ENCODE peak calls at places on chromosome 21, in nine cellular contexts. One of them, this sample, is unnamed.

GRCh38 chr21:34076835-34077234 is 3.5 kb downstream of the MRPS6 start:
- DNase-seq in suprapubic skin: no peak
- DNase-seq in sigmoid colon: no peak
- DNase-seq in SK-N-SH: no peak
- DNase-seq in stomach: no peak
- DNase-seq in A549: no peak
- DNase-seq in transverse colon: no peak
- DNase-seq in upper lobe of left lung: no peak
- DNase-seq in esophagus muscularis mucosa: no peak
- DNase-seq in this sample: no peak

GRCh38 chr21:16193758-16194606 is 464.2 kb downstream of the USP25 start:
- DNase-seq in esophagus muscularis mucosa: no peak
- DNase-seq in upper lobe of left lung: no peak
- DNase-seq in stomach: peak
- DNase-seq in A549: peak
- DNase-seq in sigmoid colon: peak
- DNase-seq in SK-N-SH: no peak
- DNase-seq in transverse colon: peak
- DNase-seq in suprapubic skin: peak
- DNase-seq in this sample: peak

GRCh38 chr21:15775981-15776380 is 46.2 kb downstream of the USP25 start:
- DNase-seq in esophagus muscularis mucosa: no peak
- DNase-seq in upper lobe of left lung: no peak
- DNase-seq in sigmoid colon: no peak
- DNase-seq in suprapubic skin: no peak
- DNase-seq in A549: no peak
- DNase-seq in SK-N-SH: no peak
- DNase-seq in transverse colon: no peak
- DNase-seq in stomach: no peak
- DNase-seq in this sample: no peak

GRCh38 chr21:38531142-38531541 is 32.9 kb upstream of the ERG start:
- DNase-seq in A549: no peak
- DNase-seq in transverse colon: no peak
- DNase-seq in upper lobe of left lung: no peak
- DNase-seq in suprapubic skin: no peak
- DNase-seq in SK-N-SH: no peak
- DNase-seq in esophagus muscularis mucosa: no peak
- DNase-seq in sigmoid colon: no peak
- DNase-seq in stomach: no peak
- DNase-seq in this sample: no peak

GRCh38 chr21:35438643-35439404 is 389.7 kb upstream of the RUNX1 start:
- DNase-seq in esophagus muscularis mucosa: no peak
- DNase-seq in transverse colon: peak
- DNase-seq in suprapubic skin: no peak
- DNase-seq in upper lobe of left lung: no peak
- DNase-seq in stomach: peak
- DNase-seq in SK-N-SH: no peak
- DNase-seq in A549: no peak
- DNase-seq in sigmoid colon: no peak
- DNase-seq in this sample: no peak

GRCh38 chr21:15199414-15199813 is 134.6 kb upstream of the NRIP1 start:
- DNase-seq in SK-N-SH: no peak
- DNase-seq in esophagus muscularis mucosa: no peak
- DNase-seq in transverse colon: no peak
- DNase-seq in suprapubic skin: no peak
- DNase-seq in stomach: no peak
- DNase-seq in A549: no peak
- DNase-seq in sigmoid colon: no peak
- DNase-seq in upper lobe of left lung: no peak
- DNase-seq in this sample: no peak

GRCh38 chr21:19853061-19853460 is 1145.1 kb upstream of the NCAM2 start:
- DNase-seq in stomach: no peak
- DNase-seq in sigmoid colon: no peak
- DNase-seq in transverse colon: no peak
- DNase-seq in esophagus muscularis mucosa: no peak
- DNase-seq in A549: no peak
- DNase-seq in suprapubic skin: no peak
- DNase-seq in SK-N-SH: no peak
- DNase-seq in upper lobe of left lung: peak
- DNase-seq in this sample: no peak

GRCh38 chr21:35578350-35578782 is 482.0 kb downstream of the SETD4 start:
- DNase-seq in stomach: no peak
- DNase-seq in suprapubic skin: no peak
- DNase-seq in transverse colon: no peak
- DNase-seq in upper lobe of left lung: no peak
- DNase-seq in A549: no peak
- DNase-seq in SK-N-SH: no peak
- DNase-seq in sigmoid colon: no peak
- DNase-seq in esophagus muscularis mucosa: no peak
- DNase-seq in this sample: no peak

GRCh38 chr21:28781602-28782274 is 210.9 kb downstream of the LTN1 start:
- DNase-seq in stomach: no peak
- DNase-seq in sigmoid colon: no peak
- DNase-seq in transverse colon: no peak
- DNase-seq in SK-N-SH: peak
- DNase-seq in suprapubic skin: no peak
- DNase-seq in esophagus muscularis mucosa: no peak
- DNase-seq in A549: peak
- DNase-seq in upper lobe of left lung: no peak
- DNase-seq in this sample: no peak

GRCh38 chr21:16476056-16476850 is 746.5 kb downstream of the USP25 start:
- DNase-seq in esophagus muscularis mucosa: no peak
- DNase-seq in sigmoid colon: no peak
- DNase-seq in transverse colon: no peak
- DNase-seq in suprapubic skin: no peak
- DNase-seq in stomach: no peak
- DNase-seq in SK-N-SH: no peak
- DNase-seq in A549: peak
- DNase-seq in upper lobe of left lung: no peak
- DNase-seq in this sample: no peak

GRCh38 chr21:35002879-35003722 is 46.0 kb downstream of the RUNX1 start:
- DNase-seq in SK-N-SH: no peak
- DNase-seq in esophagus muscularis mucosa: no peak
- DNase-seq in suprapubic skin: no peak
- DNase-seq in upper lobe of left lung: no peak
- DNase-seq in A549: no peak
- DNase-seq in sigmoid colon: no peak
- DNase-seq in transverse colon: no peak
- DNase-seq in stomach: no peak
- DNase-seq in this sample: no peak

DNA sequence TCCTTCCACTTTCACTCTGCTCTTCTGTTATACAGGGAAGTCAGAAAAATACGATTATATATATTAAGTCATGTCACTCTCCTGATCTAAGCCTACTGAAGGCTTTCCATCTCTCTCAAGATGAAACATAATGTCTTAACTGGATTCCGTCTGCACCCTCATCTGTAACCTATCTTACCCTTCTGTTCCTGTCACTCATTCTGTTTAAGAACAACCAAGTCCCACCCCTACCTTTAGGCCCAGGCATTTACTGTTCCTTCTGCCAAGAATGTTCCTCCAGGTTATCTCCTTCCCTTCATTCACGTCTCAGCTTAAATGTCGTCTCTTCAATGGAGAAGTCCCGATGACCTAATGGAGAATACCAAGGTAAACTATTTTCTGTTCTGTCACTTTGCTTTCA is 1802.4 kb downstream of the MRPL39 start:
- DNase-seq in SK-N-SH: no peak
- DNase-seq in A549: no peak
- DNase-seq in sigmoid colon: no peak
- DNase-seq in upper lobe of left lung: no peak
- DNase-seq in stomach: no peak
- DNase-seq in transverse colon: no peak
- DNase-seq in esophagus muscularis mucosa: no peak
- DNase-seq in suprapubic skin: no peak
- DNase-seq in this sample: no peak
- TF ChIP-seq EP300 in SK-N-SH: no peak
- TF ChIP-seq EP300 in A549: no peak
- TF ChIP-seq EP300 in sigmoid colon: no peak
- TF ChIP-seq EP300 in upper lobe of left lung: no peak
- TF ChIP-seq EP300 in stomach: no peak
- TF ChIP-seq EP300 in transverse colon: no peak
- TF ChIP-seq EP300 in esophagus muscularis mucosa: no peak
- TF ChIP-seq EP300 in suprapubic skin: no peak
- TF ChIP-seq EP300 in this sample: no peak

GRCh38 chr21:44920694-44921604 is at the start of gene ITGB2:
- DNase-seq in upper lobe of left lung: no peak
- DNase-seq in stomach: peak
- DNase-seq in SK-N-SH: no peak
- DNase-seq in suprapubic skin: no peak
- DNase-seq in esophagus muscularis mucosa: no peak
- DNase-seq in A549: no peak
- DNase-seq in sigmoid colon: no peak
- DNase-seq in transverse colon: peak
- DNase-seq in this sample: no peak

GRCh38 chr21:44919913-44920693 is 596 bp downstream of the ITGB2 start:
- DNase-seq in stomach: no peak
- DNase-seq in sigmoid colon: no peak
- DNase-seq in suprapubic skin: no peak
- DNase-seq in SK-N-SH: no peak
- DNase-seq in esophagus muscularis mucosa: no peak
- DNase-seq in transverse colon: no peak
- DNase-seq in A549: no peak
- DNase-seq in upper lobe of left lung: no peak
- DNase-seq in this sample: no peak

GRCh38 chr21:44919111-44919912 is 1.4 kb downstream of the ITGB2 start:
- DNase-seq in stomach: no peak
- DNase-seq in sigmoid colon: no peak
- DNase-seq in transverse colon: no peak
- DNase-seq in esophagus muscularis mucosa: no peak
- DNase-seq in SK-N-SH: no peak
- DNase-seq in upper lobe of left lung: peak
- DNase-seq in A549: no peak
- DNase-seq in suprapubic skin: no peak
- DNase-seq in this sample: no peak

GRCh38 chr21:44923481-44924084 is 2.9 kb upstream of the ITGB2 start:
- DNase-seq in suprapubic skin: no peak
- DNase-seq in transverse colon: no peak
- DNase-seq in upper lobe of left lung: no peak
- DNase-seq in SK-N-SH: no peak
- DNase-seq in esophagus muscularis mucosa: no peak
- DNase-seq in stomach: no peak
- DNase-seq in sigmoid colon: no peak
- DNase-seq in A549: no peak
- DNase-seq in this sample: no peak

DNA sequence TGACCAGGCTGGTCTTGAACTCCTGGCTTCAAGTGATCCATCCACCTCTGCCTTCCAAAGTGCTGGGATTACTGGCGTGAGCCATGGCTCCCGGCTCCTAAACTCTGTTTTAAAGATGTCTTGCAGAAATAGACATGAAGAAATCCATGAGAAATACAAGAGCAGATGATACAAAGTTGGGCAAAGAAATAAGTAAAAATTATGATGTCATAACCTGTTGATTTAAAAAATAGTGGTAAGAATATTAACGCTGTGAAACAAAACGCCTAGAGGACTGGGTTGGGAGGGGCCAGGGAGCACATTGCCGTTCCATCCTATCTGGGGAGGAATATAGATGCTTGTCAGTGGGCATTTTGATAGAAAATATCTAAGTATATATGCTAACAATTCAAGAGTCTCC is 1.2 kb upstream of the ITGB2 start:
- DNase-seq in suprapubic skin: no peak
- DNase-seq in SK-N-SH: no peak
- DNase-seq in transverse colon: no peak
- DNase-seq in esophagus muscularis mucosa: no peak
- DNase-seq in upper lobe of left lung: no peak
- DNase-seq in sigmoid colon: no peak
- DNase-seq in stomach: no peak
- DNase-seq in A549: no peak
- DNase-seq in this sample: no peak
- H3K27ac ChIP-seq in suprapubic skin: no peak
- H3K27ac ChIP-seq in SK-N-SH: no peak
- H3K27ac ChIP-seq in transverse colon: no peak
- H3K27ac ChIP-seq in esophagus muscularis mucosa: no peak
- H3K27ac ChIP-seq in upper lobe of left lung: no peak
- H3K27ac ChIP-seq in sigmoid colon: no peak
- H3K27ac ChIP-seq in stomach: no peak
- H3K27ac ChIP-seq in A549: peak
- H3K27ac ChIP-seq in this sample: no peak

DNA sequence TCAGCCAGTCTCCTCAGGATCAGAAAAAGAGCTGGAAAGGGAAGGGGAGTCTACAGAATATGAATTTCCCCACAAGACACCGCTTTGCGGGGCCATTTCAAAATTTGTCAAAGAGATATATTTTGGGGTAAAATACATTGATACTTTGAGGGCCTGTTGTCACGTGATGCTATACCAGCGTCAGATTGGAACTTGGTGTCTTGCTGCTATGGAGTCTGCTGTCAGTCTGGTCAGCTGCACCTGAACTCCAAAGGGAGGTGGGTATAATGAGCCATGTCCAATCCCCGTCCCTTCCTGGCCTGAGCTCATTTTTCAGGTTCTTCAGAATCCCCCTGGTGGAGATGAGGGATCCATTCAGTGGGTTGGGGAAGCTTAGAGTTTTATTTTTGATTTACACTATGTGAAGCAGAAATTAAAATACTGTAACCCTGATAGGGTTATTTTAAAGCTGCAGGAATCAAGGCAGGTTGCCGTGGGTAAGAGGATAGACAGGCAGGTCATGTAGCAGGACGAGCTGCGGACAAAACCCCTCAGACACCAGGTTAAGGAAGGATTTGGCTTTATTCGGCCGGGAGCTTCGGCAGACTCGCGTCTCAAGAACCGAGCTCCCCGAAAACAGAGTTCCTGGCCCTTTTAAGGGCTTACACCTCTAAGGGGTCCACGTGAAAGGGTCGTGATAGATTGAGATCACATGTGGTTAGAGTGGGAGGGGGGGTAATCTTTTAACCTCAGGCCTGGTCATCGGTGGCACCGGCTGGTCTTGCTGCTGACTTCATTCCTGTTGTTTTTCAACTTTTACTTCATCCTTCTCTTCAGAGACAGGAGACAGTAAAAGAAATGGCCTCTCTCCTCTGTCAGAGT is 2.2 kb upstream of the POFUT2 start:
- DNase-seq in suprapubic skin: peak
- DNase-seq in stomach: peak
- DNase-seq in upper lobe of left lung: no peak
- DNase-seq in transverse colon: no peak
- DNase-seq in sigmoid colon: no peak
- DNase-seq in esophagus muscularis mucosa: no peak
- DNase-seq in A549: peak
- DNase-seq in SK-N-SH: peak
- DNase-seq in this sample: peak
- TF ChIP-seq CTCF in suprapubic skin: no peak
- TF ChIP-seq CTCF in stomach: no peak
- TF ChIP-seq CTCF in upper lobe of left lung: no peak
- TF ChIP-seq CTCF in transverse colon: no peak
- TF ChIP-seq CTCF in sigmoid colon: no peak
- TF ChIP-seq CTCF in esophagus muscularis mucosa: peak
- TF ChIP-seq CTCF in A549: no peak
- TF ChIP-seq CTCF in SK-N-SH: peak
- TF ChIP-seq CTCF in this sample: no peak

GRCh38 chr21:37061926-37062591 is 10.8 kb downstream of the PIGP start:
- DNase-seq in stomach: no peak
- DNase-seq in SK-N-SH: no peak
- DNase-seq in sigmoid colon: no peak
- DNase-seq in transverse colon: no peak
- DNase-seq in upper lobe of left lung: no peak
- DNase-seq in suprapubic skin: no peak
- DNase-seq in esophagus muscularis mucosa: no peak
- DNase-seq in A549: no peak
- DNase-seq in this sample: no peak
- TF ChIP-seq EP300 in stomach: no peak
- TF ChIP-seq EP300 in SK-N-SH: no peak
- TF ChIP-seq EP300 in sigmoid colon: no peak
- TF ChIP-seq EP300 in transverse colon: no peak
- TF ChIP-seq EP300 in upper lobe of left lung: no peak
- TF ChIP-seq EP300 in suprapubic skin: no peak
- TF ChIP-seq EP300 in esophagus muscularis mucosa: no peak
- TF ChIP-seq EP300 in A549: no peak
- TF ChIP-seq EP300 in this sample: no peak

GRCh38 chr21:45291613-45292398 is 4.1 kb upstream of the POFUT2 start:
- DNase-seq in upper lobe of left lung: peak
- DNase-seq in A549: no peak
- DNase-seq in stomach: peak
- DNase-seq in suprapubic skin: peak
- DNase-seq in transverse colon: no peak
- DNase-seq in sigmoid colon: peak
- DNase-seq in SK-N-SH: peak
- DNase-seq in esophagus muscularis mucosa: no peak
- DNase-seq in this sample: peak
- H3K27ac ChIP-seq in upper lobe of left lung: peak
- H3K27ac ChIP-seq in A549: peak
- H3K27ac ChIP-seq in stomach: peak
- H3K27ac ChIP-seq in suprapubic skin: no peak
- H3K27ac ChIP-seq in transverse colon: peak
- H3K27ac ChIP-seq in sigmoid colon: peak
- H3K27ac ChIP-seq in SK-N-SH: no peak
- H3K27ac ChIP-seq in esophagus muscularis mucosa: peak
- H3K27ac ChIP-seq in this sample: peak